ENCODE peak calls at places on chromosomes 13 and 19, in seven cellular contexts. W is K562, M is GM12865, I is endodermal cell, L is cardiac fibroblast, Y is fibroblast of the aortic adventitia, A is tibial nerve. D is an unnamed sample.

GRCh38 chr13:71864094-71864980 is 2.7 kb downstream of the DACH1 start:
- DNase-seq in A (peak), I (no peak), L (peak), M (no peak), Y (no peak), W (no peak), D (no peak)

GRCh38 chr13:114071441-114071840 is 61.0 kb downstream of the RASA3 start:
- DNase-seq in Y (no peak), W (no peak), M (no peak), A (no peak), I (no peak), L (no peak), D (no peak)

GRCh38 chr19:51507640-51508058 is 6.0 kb upstream of the SIGLEC12 start:
- DNase-seq in L (no peak), W (peak), I (no peak), Y (no peak), M (no peak), A (no peak), D (no peak)

GRCh38 chr19:33408116-33408515 is 34.6 kb downstream of the CEBPG start:
- DNase-seq in W (no peak), A (no peak), L (no peak), Y (no peak), M (no peak), I (no peak), D (no peak)

GRCh38 chr19:19170053-19170945 is at the start of gene MEF2B:
- DNase-seq in Y (peak), W (peak), I (peak), L (peak), M (peak), A (peak), D (no peak)

GRCh38 chr13:37473035-37473434 is 125.5 kb downstream of the POSTN start:
- DNase-seq in M (no peak), W (peak), L (no peak), I (peak), A (no peak), Y (no peak), D (no peak)

GRCh38 chr13:74773263-74773662 is 639.1 kb upstream of the KLF12 start:
- DNase-seq in W (no peak), I (no peak), Y (no peak), A (no peak), L (no peak), M (no peak), D (no peak)

GRCh38 chr13:113110048-113110851 is 4.7 kb downstream of the F7 start:
- DNase-seq in A (no peak), Y (no peak), W (no peak), M (no peak), L (no peak), I (peak), D (no peak)

GRCh38 chr19:46958542-46958941 is 61.1 kb upstream of the NPAS1 start:
- DNase-seq in M (peak), Y (peak), I (no peak), L (peak), A (no peak), W (no peak), D (no peak)

GRCh38 chr19:1796395-1797142 is 15.5 kb downstream of the ATP8B3 start:
- DNase-seq in M (no peak), W (no peak), L (no peak), Y (no peak), A (no peak), I (no peak), D (no peak)

GRCh38 chr13:99133848-99134247 is 66.8 kb upstream of the UBAC2 start:
- DNase-seq in A (no peak), L (no peak), M (no peak), W (no peak), Y (no peak), I (peak), D (no peak)

DNA sequence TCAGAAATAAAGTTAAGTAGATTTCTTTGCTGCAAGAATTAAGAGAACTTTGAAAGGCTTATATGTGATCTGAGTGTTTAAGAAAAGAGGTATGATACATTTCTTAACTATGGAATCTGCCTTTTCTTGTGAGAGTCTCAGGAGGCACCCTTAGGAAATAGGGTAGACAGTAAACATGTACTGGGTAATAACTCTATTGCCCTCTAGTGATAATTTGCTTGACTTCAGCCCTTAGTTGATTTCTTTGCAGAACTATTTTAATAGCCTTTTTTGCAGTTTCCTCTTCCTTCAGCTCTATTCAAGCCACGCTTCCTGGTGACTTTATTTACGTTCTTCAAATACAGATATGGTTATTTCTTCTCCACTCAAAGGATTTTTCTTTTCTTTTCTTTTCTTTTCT is 37.0 kb upstream of the CCNA1 start:
- DNase-seq in W (no peak), Y (peak), L (peak), A (no peak), M (peak), I (no peak), D (peak)
- TF ChIP-seq CTCF in W (peak), Y (peak), L (peak), A (peak), M (no peak), I (peak), D (peak)

GRCh38 chr19:43640424-43640757 is 741 bp upstream of the CADM4 start:
- DNase-seq in W (no peak), L (no peak), M (no peak), Y (no peak), A (no peak), I (peak), D (no peak)

GRCh38 chr19:43636121-43636683 is 3.4 kb downstream of the CADM4 start:
- DNase-seq in M (no peak), I (peak), L (no peak), A (no peak), W (peak), Y (no peak), D (no peak)

GRCh38 chr19:43638991-43639494 is 607 bp downstream of the CADM4 start:
- DNase-seq in A (no peak), M (no peak), Y (no peak), W (no peak), I (no peak), L (no peak), D (no peak)

GRCh38 chr19:43639507-43640423 is at the start of gene CADM4:
- DNase-seq in M (no peak), W (peak), A (no peak), Y (no peak), L (no peak), I (peak), D (no peak)

DNA sequence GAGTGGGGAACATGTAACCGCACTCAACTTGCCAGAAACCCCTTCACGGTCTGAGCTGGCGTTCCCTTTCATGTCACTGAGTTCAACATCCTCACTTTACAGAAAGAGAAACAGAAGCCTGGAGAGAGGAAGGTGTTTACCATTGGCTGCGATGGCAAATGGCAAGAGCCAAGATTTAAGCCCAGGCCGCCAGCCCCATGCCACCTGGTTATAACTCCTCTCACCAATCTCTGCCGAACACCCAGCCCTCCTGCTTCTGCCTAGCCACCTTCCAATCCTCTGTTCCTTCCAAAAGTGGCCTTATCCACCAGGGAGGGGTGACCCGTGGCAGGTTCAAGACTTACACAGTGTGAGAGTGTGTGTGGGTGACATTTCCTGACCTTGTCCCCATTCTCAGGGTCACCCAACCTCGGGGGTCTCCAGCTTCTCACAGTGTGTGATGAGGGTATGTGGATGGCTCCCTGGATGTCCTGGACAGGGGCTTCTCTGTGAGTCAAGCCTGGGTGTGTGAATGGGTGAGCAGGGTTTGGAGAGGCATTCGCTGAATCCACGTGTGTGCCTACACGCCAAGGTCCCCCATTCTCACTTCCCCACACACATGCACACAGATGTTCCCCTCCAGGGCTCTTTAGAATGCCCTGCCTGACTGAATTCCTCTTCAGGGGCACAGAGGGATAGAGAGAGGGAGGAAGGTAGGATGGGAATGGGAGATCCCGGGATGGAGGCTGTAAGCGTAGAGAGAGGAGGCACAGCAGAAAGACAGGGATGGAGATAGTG is 1.2 kb downstream of the CADM4 start:
- DNase-seq in W (no peak), I (no peak), Y (no peak), M (no peak), A (no peak), L (no peak), D (no peak)
- H3K4me3 ChIP-seq in W (no peak), I (peak), Y (no peak), M (no peak), A (peak), L (no peak), D (no peak)

DNA sequence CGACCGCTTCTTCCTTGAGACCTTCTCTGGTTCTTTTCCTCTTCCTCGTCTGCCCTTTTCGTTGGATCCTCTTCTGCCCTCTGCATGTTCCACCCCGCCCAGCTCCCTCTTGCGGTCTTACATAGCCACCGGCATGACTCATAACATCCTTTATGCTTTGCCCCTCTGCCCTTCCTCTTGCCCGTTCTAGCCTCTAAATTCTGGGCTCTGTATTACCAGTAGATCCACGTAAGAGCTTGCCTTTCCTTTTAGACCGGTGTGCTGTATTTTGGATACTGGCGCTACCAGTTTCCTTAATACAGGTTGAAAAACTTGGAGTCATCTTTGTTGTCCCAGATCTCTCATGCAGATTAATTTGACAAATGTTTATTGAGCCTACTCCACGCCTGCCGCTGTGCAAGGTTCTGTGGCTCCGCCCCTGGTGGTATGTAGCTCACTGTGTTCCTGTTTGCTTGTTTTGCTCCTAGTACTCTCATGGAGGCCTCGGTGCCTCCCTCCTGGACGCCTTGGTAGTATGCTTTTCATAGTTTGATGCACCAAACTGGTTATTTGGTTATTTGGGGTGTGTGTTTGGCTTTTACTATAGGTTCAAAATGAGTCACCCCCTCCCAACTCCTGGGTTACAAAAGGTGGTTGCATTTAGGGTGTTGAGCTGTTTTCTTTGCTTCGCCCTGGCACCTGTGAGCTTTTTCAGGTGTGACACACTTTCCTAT is 1.7 kb downstream of the GTF3A start:
- DNase-seq in I (peak), W (peak), A (peak), Y (peak), L (peak), M (peak), D (peak)
- TF ChIP-seq CTCF in I (peak), W (peak), A (peak), Y (peak), L (peak), M (peak), D (peak)

DNA sequence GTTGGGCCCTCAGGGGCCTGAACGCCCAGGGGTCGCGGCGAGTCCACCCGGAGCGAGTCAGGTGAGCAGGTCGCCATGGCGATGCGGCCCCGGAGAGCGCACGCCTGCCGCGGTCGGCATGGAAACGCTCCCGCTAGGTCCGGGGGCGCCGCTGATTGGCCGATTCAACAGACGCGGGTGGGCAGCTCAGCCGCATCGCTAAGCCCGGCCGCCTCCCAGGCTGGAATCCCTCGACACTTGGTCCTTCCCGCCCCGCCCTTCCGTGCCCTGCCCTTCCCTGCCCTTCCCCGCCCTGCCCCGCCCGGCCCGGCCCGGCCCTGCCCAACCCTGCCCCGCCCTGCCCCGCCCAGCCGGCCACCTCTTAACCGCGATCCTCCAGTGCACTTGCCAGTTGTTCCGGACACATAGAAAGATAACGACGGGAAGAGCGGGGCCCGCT is at the start of gene CCNA1:
- DNase-seq in I (peak), Y (no peak), M (peak), L (peak), A (no peak), W (peak), D (no peak)
- H3K4me3 ChIP-seq in I (peak), Y (peak), M (peak), L (peak), A (peak), W (no peak), D (peak)

DNA sequence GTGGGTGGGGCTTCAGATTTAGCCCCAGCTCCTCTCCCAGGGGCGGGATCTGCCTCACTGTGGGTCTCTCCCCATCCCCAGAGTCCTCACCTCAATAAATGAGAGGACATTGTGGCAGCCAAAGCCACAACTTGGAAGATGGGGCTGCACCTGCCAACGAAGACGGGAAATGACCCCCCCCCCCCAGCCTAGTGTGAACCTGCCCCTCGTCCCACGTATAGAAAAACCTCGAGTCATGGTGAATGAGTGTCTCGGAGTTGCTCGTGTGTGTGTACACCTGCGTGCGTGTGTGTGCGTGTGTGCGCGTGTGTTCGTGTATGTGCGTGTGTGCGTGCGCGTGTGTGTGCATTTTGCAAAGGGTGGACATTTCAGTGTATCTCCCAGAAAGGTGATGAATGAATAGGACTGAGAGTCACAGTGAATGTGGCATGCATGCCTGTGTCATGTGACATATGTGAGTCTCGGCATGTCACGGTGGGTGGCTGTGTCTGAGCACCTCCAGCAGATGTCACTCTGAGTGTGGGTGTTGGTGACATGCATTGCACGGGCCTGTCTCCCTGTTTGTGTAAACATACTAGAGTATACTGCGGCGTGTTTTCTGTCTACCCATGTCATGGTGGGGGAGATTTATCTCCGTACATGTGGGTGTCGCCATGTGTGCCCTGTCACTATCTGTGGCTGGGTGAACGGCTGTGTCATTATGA is 1.5 kb upstream of the TRAPPC5 start:
- DNase-seq in I (no peak), L (no peak), Y (no peak), A (no peak), M (peak), W (peak), D (no peak)
- TF ChIP-seq CTCF in I (no peak), L (no peak), Y (no peak), A (peak), M (peak), W (peak), D (no peak)

D was measured in astrocyte of the cerebellum.